ENCODE peak calls at places on chromosomes 5 and 9, in eight cellular contexts. X, V, H, Q, D, P, J and E are unnamed samples.

GRCh38 chr5:10896016-10896415 is 135.0 kb upstream of the DAP start:
- DNase-seq in X (no peak), V (no peak), H (no peak), Q (no peak), D (no peak), P (no peak), J (no peak), E (no peak)

GRCh38 chr9:136516191-136516654 is 29.6 kb downstream of the NOTCH1 start:
- DNase-seq in X (no peak), V (no peak), H (no peak), Q (no peak), D (peak; percentile 37), P (no peak), J (no peak), E (no peak)

GRCh38 chr5:132417889-132418432 is 48.5 kb downstream of the SLC22A5 start:
- DNase-seq in X (no peak), V (no peak), H (no peak), Q (no peak), D (no peak), P (no peak), J (no peak), E (no peak)

GRCh38 chr9:128735373-128735772 is 11.4 kb upstream of the ZDHHC12 start:
- DNase-seq in X (no peak), V (no peak), H (no peak), Q (no peak), D (peak; percentile 64), P (no peak), J (no peak), E (no peak)

GRCh38 chr9:126692041-126692758 is 78.5 kb downstream of the LMX1B start:
- DNase-seq in X (no peak), V (no peak), H (no peak), Q (no peak), D (no peak), P (no peak), J (no peak), E (no peak)

GRCh38 chr9:94030318-94031179 is 53.7 kb upstream of the PTPDC1 start:
- DNase-seq in X (peak; percentile 70), V (peak; percentile 61), H (peak; percentile 53), Q (peak; percentile 72), D (peak; percentile 92), P (peak; percentile 86), J (peak; percentile 93), E (peak; percentile 62)

GRCh38 chr5:128844354-128844923 is 120.8 kb upstream of the SLC27A6 start:
- DNase-seq in X (no peak), V (no peak), H (no peak), Q (peak; percentile 6), D (no peak), P (no peak), J (no peak), E (no peak)

GRCh38 chr5:136516617-136517016 is 151.3 kb upstream of the TRPC7 start:
- DNase-seq in X (no peak), V (no peak), H (no peak), Q (no peak), D (no peak), P (no peak), J (no peak), E (no peak)

GRCh38 chr5:56323505-56323904 is 90.4 kb upstream of the ANKRD55 start:
- DNase-seq in X (peak; percentile 11), V (no peak), H (no peak), Q (peak; percentile 42), D (no peak), P (no peak), J (no peak), E (no peak)

GRCh38 chr5:142474426-142474825 is 149.6 kb upstream of the SPRY4 start:
- DNase-seq in X (no peak), V (no peak), H (no peak), Q (no peak), D (no peak), P (no peak), J (no peak), E (no peak)

GRCh38 chr9:87713278-87713989 is 12.5 kb upstream of the CTSL start:
- DNase-seq in X (no peak), V (no peak), H (no peak), Q (peak; percentile 99), D (no peak), P (no peak), J (peak; percentile 91), E (no peak)

GRCh38 chr5:173777149-173777548 is 111.0 kb upstream of the CPEB4 start:
- DNase-seq in X (no peak), V (no peak), H (no peak), Q (no peak), D (no peak), P (no peak), J (no peak), E (no peak)